ENCODE peak calls at places on chromosome 19, in nine cellular contexts. W is fibroblast of villous mesenchyme; E is hypothalamus; X is stimulated activated CD8-positive, alpha-beta memory T cell treated with anti-CD3 and anti-CD28 coated beads, Interleukin-12 subunit alpha, Interleukin-12 subunit beta, amount 100 ng/mL, for 4 hours; G is upper lobe of right lung; B is fibroblast of lung; Y is cerebellar nuclear complex; P is CD4-positive, alpha-beta T cell; Q is GM03348. L is an unnamed sample.

GRCh38 chr19:19026299-19026971 is 6.9 kb downstream of the SUGP2 start:
- DNase-seq in W (peak; percentile 31), E (no peak), X (no peak), G (no peak), B (no peak), Y (no peak), P (no peak), Q (no peak), L (no peak)

GRCh38 chr19:52542984-52543664 is 15.7 kb downstream of the ZNF808 start:
- DNase-seq in W (no peak), E (no peak), X (peak; percentile 12), G (no peak), B (no peak), Y (no peak), P (peak; percentile 2), Q (no peak), L (no peak)

GRCh38 chr19:49684983-49685553 is 4.3 kb upstream of the ADM5 start:
- DNase-seq in W (no peak), E (no peak), X (no peak), G (no peak), B (no peak), Y (no peak), P (no peak), Q (no peak), L (no peak)

GRCh38 chr19:17234911-17235617 is 9.0 kb downstream of the OCEL1 start:
- DNase-seq in W (peak; percentile 53), E (no peak), X (peak; percentile 33), G (no peak), B (peak; percentile 50), Y (no peak), P (peak; percentile 27), Q (peak; percentile 80), L (peak; percentile 69)

GRCh38 chr19:6402058-6402457 is 9.1 kb upstream of the GTF2F1 start:
- DNase-seq in W (no peak), E (no peak), X (no peak), G (no peak), B (no peak), Y (no peak), P (no peak), Q (no peak), L (no peak)

GRCh38 chr19:3821857-3822364 is 35.7 kb upstream of the MATK start:
- DNase-seq in W (peak; percentile 25), E (no peak), X (peak; percentile 85), G (peak; percentile 90), B (peak; percentile 17), Y (no peak), P (peak; percentile 91), Q (peak; percentile 90), L (peak; percentile 78)

GRCh38 chr19:623974-624373 is 9.4 kb downstream of the POLRMT start:
- DNase-seq in W (peak; percentile 91), E (no peak), X (no peak), G (no peak), B (peak; percentile 78), Y (no peak), P (no peak), Q (no peak), L (peak; percentile 59)

GRCh38 chr19:44738603-44739585 is 9.6 kb upstream of the BCL3 start:
- DNase-seq in W (no peak), E (no peak), X (no peak), G (no peak), B (no peak), Y (no peak), P (no peak), Q (no peak), L (no peak)

GRCh38 chr19:44509478-44509877 is 9.2 kb upstream of the ZNF180 start:
- DNase-seq in W (no peak), E (no peak), X (no peak), G (no peak), B (no peak), Y (no peak), P (no peak), Q (no peak), L (no peak)

GRCh38 chr19:40811478-40812341 is 12.7 kb downstream of the EGLN2 start:
- DNase-seq in W (no peak), E (no peak), X (no peak), G (no peak), B (no peak), Y (no peak), P (no peak), Q (no peak), L (no peak)

GRCh38 chr19:6490134-6490533 is 8.5 kb upstream of the DENND1C start:
- DNase-seq in W (no peak), E (no peak), X (no peak), G (no peak), B (no peak), Y (no peak), P (no peak), Q (no peak), L (no peak)

GRCh38 chr19:6677924-6678689 is 8.1 kb upstream of the TNFSF14 start:
- DNase-seq in W (no peak), E (no peak), X (no peak), G (no peak), B (no peak), Y (no peak), P (peak; percentile 38), Q (peak; percentile 46), L (no peak)

GRCh38 chr19:8571006-8571411 is 6.2 kb downstream of the MYO1F start:
- DNase-seq in W (peak; percentile 52), E (no peak), X (no peak), G (peak; percentile 76), B (peak; percentile 20), Y (no peak), P (peak; percentile 58), Q (peak; percentile 77), L (no peak)

GRCh38 chr19:1411255-1412191 is 4.1 kb downstream of the DAZAP1 start:
- DNase-seq in W (peak; percentile 40), E (no peak), X (no peak), G (no peak), B (peak; percentile 66), Y (peak; percentile 36), P (no peak), Q (peak; percentile 71), L (peak; percentile 46)

GRCh38 chr19:42129399-42130253 is 2.6 kb downstream of the POU2F2 start:
- DNase-seq in W (peak; percentile 37), E (no peak), X (no peak), G (no peak), B (no peak), Y (no peak), P (no peak), Q (peak; percentile 91), L (no peak)

GRCh38 chr19:55640577-55641375 is at the start of gene ZNF580:
- DNase-seq in W (peak; percentile 87), E (peak; percentile 57), X (peak; percentile 56), G (peak; percentile 86), B (peak; percentile 80), Y (no peak), P (no peak), Q (peak; percentile 86), L (peak; percentile 87)

GRCh38 chr19:40423227-40423566 is 2.6 kb downstream of the SERTAD1 start:
- DNase-seq in W (no peak), E (no peak), X (no peak), G (no peak), B (no peak), Y (no peak), P (no peak), Q (no peak), L (no peak)

GRCh38 chr19:14440049-14440448 is 6.9 kb downstream of the PKN1 start:
- DNase-seq in W (peak; percentile 8), E (no peak), X (peak; percentile 63), G (peak; percentile 91), B (no peak), Y (no peak), P (peak; percentile 68), Q (no peak), L (no peak)

GRCh38 chr19:35310811-35311465 is 18.0 kb upstream of the CD22 start:
- DNase-seq in W (no peak), E (no peak), X (no peak), G (no peak), B (no peak), Y (no peak), P (no peak), Q (no peak), L (no peak)

GRCh38 chr19:53308339-53308811 is 25.2 kb upstream of the ZNF845 start:
- DNase-seq in W (peak; percentile 19), E (no peak), X (no peak), G (peak; percentile 70), B (peak; percentile 9), Y (no peak), P (no peak), Q (peak; percentile 51), L (peak; percentile 52)

GRCh38 chr19:7961930-7962626 is 18.6 kb upstream of the TIMM44 start:
- DNase-seq in W (no peak), E (no peak), X (no peak), G (no peak), B (no peak), Y (no peak), P (no peak), Q (no peak), L (no peak)

GRCh38 chr19:15022752-15023151 is 26.5 kb upstream of the CASP14 start:
- DNase-seq in W (no peak), E (no peak), X (no peak), G (no peak), B (no peak), Y (no peak), P (no peak), Q (no peak), L (no peak)

GRCh38 chr19:29401712-29402421 is 123.9 kb upstream of the VSTM2B start:
- DNase-seq in W (no peak), E (no peak), X (no peak), G (no peak), B (no peak), Y (no peak), P (no peak), Q (no peak), L (no peak)

GRCh38 chr19:47446534-47447469 is 24.9 kb downstream of the SLC8A2 start:
- DNase-seq in W (no peak), E (no peak), X (no peak), G (peak; percentile 81), B (no peak), Y (no peak), P (no peak), Q (no peak), L (peak; percentile 59)

GRCh38 chr19:4123615-4124568 is at the start of gene MAP2K2:
- DNase-seq in W (peak; percentile 91), E (peak; percentile 67), X (peak; percentile 94), G (peak; percentile 98), B (peak; percentile 90), Y (peak; percentile 79), P (peak; percentile 96), Q (peak; percentile 100), L (peak; percentile 95)

GRCh38 chr19:35344511-35345031 is 3.1 kb upstream of the FFAR1 start:
- DNase-seq in W (no peak), E (no peak), X (no peak), G (peak; percentile 46), B (no peak), Y (no peak), P (no peak), Q (no peak), L (no peak)

GRCh38 chr19:40962460-40962961 is 28.6 kb upstream of the CYP2B6 start:
- DNase-seq in W (peak; percentile 68), E (no peak), X (no peak), G (no peak), B (no peak), Y (no peak), P (no peak), Q (no peak), L (no peak)

GRCh38 chr19:35592226-35592625 is 6.3 kb downstream of the PMIS2 start:
- DNase-seq in W (peak; percentile 42), E (no peak), X (no peak), G (no peak), B (peak; percentile 62), Y (no peak), P (no peak), Q (peak; percentile 63), L (peak; percentile 45)

GRCh38 chr19:18279266-18279515 is 2.2 kb downstream of the JUND start:
- DNase-seq in W (no peak), E (no peak), X (no peak), G (no peak), B (no peak), Y (no peak), P (no peak), Q (no peak), L (no peak)

GRCh38 chr19:48539503-48540096 is 12.4 kb upstream of the SULT2B1 start:
- DNase-seq in W (peak; percentile 50), E (no peak), X (no peak), G (no peak), B (peak; percentile 53), Y (no peak), P (no peak), Q (no peak), L (peak; percentile 53)

GRCh38 chr19:28437390-28438346 is 775.3 kb downstream of the UQCRFS1 start:
- DNase-seq in W (no peak), E (no peak), X (no peak), G (no peak), B (no peak), Y (no peak), P (no peak), Q (no peak), L (no peak)

L was measured in A673.